ENCODE peak calls at places on chromosomes 1 and 21, in ten cellular contexts. W is breast epithelium, O is Peyer's patch, I is testis, S is H54, Y is endothelial cell of umbilical vein, J is IMR-90, D is heart left ventricle, X is esophagus squamous epithelium, E is H1. U is an unnamed sample.

GRCh38 chr1:182681516-182681915 is 2.9 kb downstream of the RGS8 start:
- DNase-seq in W (no peak), O (no peak), I (no peak), S (no peak), Y (no peak), J (no peak), D (no peak), X (no peak), E (no peak), U (no peak)

GRCh38 chr1:201310251-201310985 is 27.1 kb downstream of the PKP1 start:
- DNase-seq in W (no peak), O (no peak), I (no peak), S (no peak), Y (peak), J (no peak), D (no peak), X (no peak), E (no peak), U (no peak)

GRCh38 chr1:78892251-78892650 is 114.3 kb downstream of the ADGRL4 start:
- DNase-seq in W (no peak), O (no peak), I (no peak), S (no peak), Y (no peak), J (peak), D (no peak), X (no peak), E (no peak), U (no peak)

GRCh38 chr21:34883501-34884271 is 165.4 kb downstream of the RUNX1 start:
- DNase-seq in W (no peak), O (no peak), I (no peak), S (no peak), Y (peak), J (no peak), D (no peak), X (no peak), E (no peak), U (no peak)

GRCh38 chr1:48869116-48869893 is 92.6 kb upstream of the BEND5 start:
- DNase-seq in W (no peak), O (no peak), I (no peak), S (no peak), Y (no peak), J (no peak), D (no peak), X (no peak), E (no peak), U (no peak)

GRCh38 chr1:9671377-9672140 is 20.0 kb downstream of the PIK3CD start:
- DNase-seq in W (no peak), O (no peak), I (no peak), S (no peak), Y (no peak), J (peak), D (no peak), X (no peak), E (no peak), U (no peak)

GRCh38 chr1:36239941-36240637 is 15.8 kb downstream of the THRAP3 start:
- DNase-seq in W (no peak), O (no peak), I (no peak), S (no peak), Y (no peak), J (peak), D (peak), X (no peak), E (no peak), U (no peak)

GRCh38 chr1:11307837-11308236 is 34.8 kb downstream of the UBIAD1 start:
- DNase-seq in W (no peak), O (no peak), I (no peak), S (no peak), Y (no peak), J (peak), D (no peak), X (no peak), E (no peak), U (no peak)

GRCh38 chr21:26157842-26158241 is 12.7 kb downstream of the APP start:
- DNase-seq in W (no peak), O (no peak), I (no peak), S (no peak), Y (no peak), J (no peak), D (no peak), X (no peak), E (no peak), U (no peak)

GRCh38 chr21:39196838-39197237 is 13.6 kb upstream of the PSMG1 start:
- DNase-seq in W (no peak), O (no peak), I (no peak), S (no peak), Y (no peak), J (no peak), D (no peak), X (no peak), E (no peak), U (no peak)

GRCh38 chr1:186152227-186152944 is 222.7 kb downstream of the TPR start:
- DNase-seq in W (no peak), O (no peak), I (no peak), S (peak), Y (no peak), J (peak), D (no peak), X (no peak), E (no peak), U (no peak)

GRCh38 chr1:244089561-244089960 is 38.5 kb downstream of the ZBTB18 start:
- DNase-seq in W (no peak), O (no peak), I (no peak), S (no peak), Y (no peak), J (no peak), D (no peak), X (no peak), E (no peak), U (no peak)

GRCh38 chr1:15526021-15526489 is 593 bp upstream of the DNAJC16 start:
- DNase-seq in W (no peak), O (no peak), I (no peak), S (no peak), Y (no peak), J (no peak), D (no peak), X (no peak), E (no peak), U (no peak)

GRCh38 chr1:79376106-79376505 is 369.6 kb upstream of the ADGRL4 start:
- DNase-seq in W (no peak), O (no peak), I (no peak), S (no peak), Y (peak), J (no peak), D (no peak), X (no peak), E (no peak), U (no peak)

GRCh38 chr21:34330055-34330454 is 33.8 kb upstream of the KCNE2 start:
- DNase-seq in W (no peak), O (no peak), I (no peak), S (no peak), Y (no peak), J (no peak), D (no peak), X (no peak), E (no peak), U (no peak)

GRCh38 chr1:7528386-7529031 is 242.6 kb upstream of the VAMP3 start:
- DNase-seq in W (no peak), O (peak), I (no peak), S (no peak), Y (no peak), J (peak), D (no peak), X (no peak), E (no peak), U (no peak)

GRCh38 chr1:91725961-91726704 is 159.8 kb downstream of the TGFBR3 start:
- DNase-seq in W (no peak), O (no peak), I (peak), S (no peak), Y (peak), J (peak), D (no peak), X (no peak), E (no peak), U (peak)

GRCh38 chr1:5597991-5598823 is 394.0 kb downstream of the NPHP4 start:
- DNase-seq in W (no peak), O (no peak), I (no peak), S (no peak), Y (no peak), J (no peak), D (no peak), X (no peak), E (no peak), U (no peak)

GRCh38 chr1:12480748-12481362 is 137.2 kb downstream of the DHRS3 start:
- DNase-seq in W (no peak), O (peak), I (no peak), S (peak), Y (peak), J (peak), D (no peak), X (no peak), E (no peak), U (no peak)

GRCh38 chr1:168551688-168552087 is 7.9 kb upstream of the XCL2 start:
- DNase-seq in W (no peak), O (no peak), I (no peak), S (no peak), Y (no peak), J (no peak), D (no peak), X (no peak), E (no peak), U (no peak)

GRCh38 chr1:2583871-2584341 is 2.7 kb upstream of the PRXL2B start:
- DNase-seq in W (no peak), O (no peak), I (no peak), S (no peak), Y (no peak), J (peak), D (no peak), X (no peak), E (no peak), U (no peak)

GRCh38 chr1:67405473-67406245 is 24.5 kb downstream of the SERBP1 start:
- DNase-seq in W (no peak), O (no peak), I (no peak), S (no peak), Y (no peak), J (no peak), D (no peak), X (no peak), E (no peak), U (no peak)

GRCh38 chr21:38661296-38662223 is 144.2 kb upstream of the ETS2 start:
- DNase-seq in W (no peak), O (peak), I (no peak), S (no peak), Y (peak), J (peak), D (peak), X (no peak), E (peak), U (no peak)

GRCh38 chr1:53370369-53370961 is 42.6 kb upstream of the LRP8 start:
- DNase-seq in W (no peak), O (peak), I (peak), S (no peak), Y (no peak), J (no peak), D (peak), X (no peak), E (peak), U (no peak)

GRCh38 chr1:161171696-161172095 is 5.5 kb downstream of the PPOX start:
- DNase-seq in W (no peak), O (no peak), I (no peak), S (no peak), Y (no peak), J (no peak), D (no peak), X (no peak), E (no peak), U (no peak)
- TF ChIP-seq POLR2A in W (no peak), O (no peak), I (no peak), S (no peak), Y (no peak), J (no peak), D (no peak), X (no peak), E (no peak), U (no peak)

DNA sequence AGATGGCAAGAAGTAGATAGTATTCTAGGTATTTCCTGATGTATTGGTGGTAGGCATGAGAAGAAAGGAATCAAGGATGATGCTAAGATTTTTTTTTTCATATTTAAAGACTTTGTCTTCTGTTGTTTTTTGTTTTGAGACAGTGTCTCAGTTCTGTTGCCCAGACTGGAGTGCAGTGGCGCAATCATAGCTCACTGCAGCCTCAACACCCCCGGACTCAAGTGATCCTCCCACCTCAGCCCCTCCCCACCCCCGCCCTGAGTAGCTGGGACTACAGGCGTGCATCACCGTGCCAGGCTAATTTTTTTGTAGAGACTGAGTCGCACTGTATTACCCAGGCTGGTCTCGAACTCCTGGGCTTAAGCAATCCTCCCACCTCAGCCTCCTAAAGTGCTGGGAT is 2.8 kb upstream of the CAPZB start:
- DNase-seq in W (no peak), O (no peak), I (no peak), S (no peak), Y (no peak), J (no peak), D (no peak), X (no peak), E (no peak), U (no peak)
- TF ChIP-seq POLR2A in W (no peak), O (no peak), I (no peak), S (no peak), Y (no peak), J (no peak), D (no peak), X (no peak), E (no peak), U (no peak)

GRCh38 chr1:205580140-205580922 is 51.5 kb downstream of the ELK4 start:
- DNase-seq in W (no peak), O (no peak), I (no peak), S (no peak), Y (no peak), J (no peak), D (no peak), X (no peak), E (no peak), U (no peak)
- TF ChIP-seq POLR2A in W (no peak), O (no peak), I (no peak), S (no peak), Y (no peak), J (no peak), D (no peak), X (no peak), E (no peak), U (no peak)

GRCh38 chr21:33268736-33269441 is 2.7 kb downstream of the IL10RB start:
- DNase-seq in W (peak), O (peak), I (no peak), S (no peak), Y (no peak), J (no peak), D (no peak), X (no peak), E (no peak), U (no peak)

GRCh38 chr21:33266784-33267135 is 593 bp downstream of the IL10RB start:
- DNase-seq in W (no peak), O (peak), I (no peak), S (peak), Y (no peak), J (no peak), D (no peak), X (no peak), E (no peak), U (no peak)

GRCh38 chr21:33267250-33267649 is 1.1 kb downstream of the IL10RB start:
- DNase-seq in W (no peak), O (no peak), I (no peak), S (no peak), Y (no peak), J (no peak), D (no peak), X (no peak), E (no peak), U (no peak)

GRCh38 chr21:33266050-33266783 is at the start of gene IL10RB:
- DNase-seq in W (peak), O (peak), I (peak), S (peak), Y (peak), J (peak), D (peak), X (peak), E (peak), U (peak)

DNA sequence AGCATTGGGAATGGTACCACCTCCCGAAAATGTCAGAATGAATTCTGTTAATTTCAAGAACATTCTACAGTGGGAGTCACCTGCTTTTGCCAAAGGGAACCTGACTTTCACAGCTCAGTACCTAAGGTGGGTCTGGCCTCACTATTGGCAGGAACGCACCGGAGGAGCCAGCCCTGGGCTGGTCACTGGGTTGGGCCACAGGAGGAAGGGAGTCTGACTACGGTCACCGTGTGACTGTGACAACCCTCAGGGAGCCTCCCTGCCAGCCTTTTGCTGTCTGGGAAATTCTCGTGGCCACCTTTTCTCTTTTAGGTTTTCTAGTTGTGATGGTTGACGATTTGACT is 2.2 kb downstream of the IL10RB start:
- DNase-seq in W (no peak), O (no peak), I (no peak), S (no peak), Y (no peak), J (no peak), D (no peak), X (no peak), E (no peak), U (no peak)
- TF ChIP-seq POLR2A in W (no peak), O (peak), I (no peak), S (no peak), Y (no peak), J (no peak), D (no peak), X (no peak), E (no peak), U (no peak)

DNA sequence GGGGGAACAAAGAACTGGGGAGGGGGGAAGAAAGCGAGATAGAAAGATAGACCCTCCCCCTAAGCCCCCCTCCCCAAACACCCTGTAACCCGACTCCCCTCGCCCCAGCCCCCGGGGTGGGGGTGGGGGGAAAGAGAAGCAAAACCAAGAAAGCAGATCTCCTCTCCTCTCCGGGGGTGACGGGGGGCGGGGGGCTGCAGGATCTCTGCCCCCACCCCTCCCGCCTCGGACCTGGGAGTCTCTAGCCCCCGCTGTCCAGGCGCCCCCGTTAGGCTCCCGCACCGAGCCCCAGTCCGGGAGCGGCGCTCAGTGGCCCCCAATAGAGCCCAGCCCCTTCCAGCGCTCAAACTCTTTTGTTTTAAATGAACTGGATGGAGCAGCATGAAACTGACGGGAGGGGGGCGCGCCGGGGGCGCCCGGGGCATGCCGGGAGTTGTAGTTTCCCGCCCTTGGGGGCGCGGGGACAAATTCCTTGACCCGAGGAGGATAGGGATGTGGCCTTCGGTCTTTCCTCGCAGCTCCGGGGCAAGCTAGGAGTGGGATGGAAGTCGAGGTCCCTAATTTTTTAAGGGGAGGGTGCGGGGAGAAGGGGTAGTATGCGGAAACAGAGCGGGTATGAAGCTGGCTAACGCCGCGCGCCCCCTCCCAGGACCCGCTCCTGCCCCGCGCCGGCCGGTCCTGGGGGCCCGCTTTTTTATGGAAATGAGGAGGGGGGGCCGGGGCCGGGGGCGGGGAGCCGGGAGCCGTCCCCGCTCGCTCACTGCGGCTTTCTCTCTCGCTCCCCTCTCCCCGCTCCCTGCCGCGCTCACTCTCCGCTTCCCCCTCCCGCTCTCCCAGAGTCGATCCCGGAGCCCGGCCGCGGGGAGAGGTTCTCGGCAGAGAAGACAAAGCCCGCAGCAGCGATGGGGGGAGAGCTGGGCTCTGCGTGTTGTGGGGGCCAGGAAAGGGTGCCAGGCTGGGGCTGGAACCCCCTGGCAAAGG is at the start of gene MEX3A:
- DNase-seq in W (peak), O (peak), I (peak), S (peak), Y (peak), J (peak), D (peak), X (no peak), E (peak), U (peak)
- TF ChIP-seq POLR2A in W (no peak), O (no peak), I (no peak), S (peak), Y (peak), J (no peak), D (no peak), X (no peak), E (peak), U (no peak)

GRCh38 chr21:41767606-41768370 is 936 bp upstream of the RIPK4 start:
- DNase-seq in W (no peak), O (no peak), I (no peak), S (peak), Y (no peak), J (peak), D (no peak), X (no peak), E (no peak), U (no peak)

GRCh38 chr21:41765393-41765950 is 1.4 kb downstream of the RIPK4 start:
- DNase-seq in W (no peak), O (no peak), I (no peak), S (no peak), Y (no peak), J (no peak), D (no peak), X (no peak), E (no peak), U (no peak)

GRCh38 chr21:41768371-41769042 is 1.7 kb upstream of the RIPK4 start:
- DNase-seq in W (peak), O (peak), I (no peak), S (peak), Y (peak), J (peak), D (no peak), X (no peak), E (no peak), U (no peak)

GRCh38 chr21:41766051-41766882 is 585 bp downstream of the RIPK4 start:
- DNase-seq in W (no peak), O (peak), I (no peak), S (no peak), Y (no peak), J (no peak), D (no peak), X (no peak), E (peak), U (no peak)

DNA sequence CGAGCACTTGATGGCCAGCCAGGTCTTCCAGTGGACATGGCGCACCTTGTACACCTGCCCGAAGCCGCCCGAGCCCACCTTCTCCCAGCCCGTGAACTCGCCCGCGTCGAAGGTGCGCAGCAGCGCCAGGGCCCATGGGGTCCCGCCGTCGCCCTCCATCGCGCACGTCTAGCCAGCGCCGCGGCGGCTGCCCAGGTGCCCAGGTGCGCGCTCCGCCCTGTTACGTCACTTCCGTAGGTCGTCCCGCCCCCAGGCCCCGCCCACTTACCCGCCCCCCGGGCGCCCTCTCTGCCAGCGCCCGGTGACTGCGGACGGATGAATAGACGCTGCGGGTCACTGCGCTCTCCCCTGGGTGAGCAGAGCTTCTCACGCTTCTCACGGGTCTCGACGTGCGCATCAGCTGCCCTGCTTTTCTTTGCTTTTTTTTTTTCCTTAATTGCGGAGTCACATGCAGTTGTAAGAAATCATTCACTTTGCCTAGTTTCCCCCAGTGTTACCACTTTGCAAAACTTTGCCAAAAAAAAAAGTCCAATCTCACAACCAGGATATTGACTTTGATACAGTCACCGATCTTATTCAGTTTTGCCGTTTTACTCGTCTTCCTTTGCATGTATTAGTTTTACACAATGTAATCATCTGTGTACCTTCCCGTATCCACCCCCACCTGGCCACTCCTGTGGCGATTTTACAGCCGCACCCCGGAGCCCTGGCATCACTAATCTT is at the start of gene RIPK4:
- DNase-seq in W (peak), O (peak), I (peak), S (no peak), Y (no peak), J (peak), D (no peak), X (no peak), E (peak), U (no peak)
- TF ChIP-seq POLR2A in W (peak), O (peak), I (no peak), S (no peak), Y (no peak), J (no peak), D (no peak), X (peak), E (peak), U (no peak)

GRCh38 chr1:193320281-193320680 is 133.9 kb upstream of the B3GALT2 start:
- DNase-seq in W (no peak), O (no peak), I (no peak), S (no peak), Y (no peak), J (no peak), D (no peak), X (no peak), E (no peak), U (no peak)
- TF ChIP-seq POLR2A in W (no peak), O (no peak), I (no peak), S (no peak), Y (no peak), J (no peak), D (no peak), X (no peak), E (no peak), U (no peak)